ENCODE peak calls at places on chromosomes 11 and 22, in nine cellular contexts. F is pancreas; X is HepG2; J is CD8-positive, alpha-beta T cell; N is fibroblast of lung; E is esophagus squamous epithelium; P is mammary epithelial cell; Z is adrenal gland; Q is IMR-90. O is an unnamed sample.

GRCh38 chr22:44311855-44312170 is 938 bp downstream of the SHISAL1 start:
- DNase-seq in F (no peak), X (no peak), J (no peak), N (peak; percentile 15), E (no peak), P (peak; percentile 65), Z (no peak), Q (peak; percentile 73), O (peak; percentile 89)

GRCh38 chr11:28457481-28458145 is 349.4 kb downstream of the METTL15 start:
- DNase-seq in F (no peak), X (no peak), J (no peak), N (no peak), E (no peak), P (peak; percentile 3), Z (no peak), Q (no peak), O (no peak)

GRCh38 chr22:37894939-37895670 is 11.0 kb upstream of the MICALL1 start:
- DNase-seq in F (no peak), X (no peak), J (no peak), N (no peak), E (no peak), P (peak; percentile 59), Z (no peak), Q (no peak), O (peak; percentile 50)

GRCh38 chr11:113111156-113111555 is 149.9 kb downstream of the NCAM1 start:
- DNase-seq in F (no peak), X (no peak), J (no peak), N (no peak), E (no peak), P (no peak), Z (no peak), Q (no peak), O (no peak)

GRCh38 chr22:36590441-36591056 is 61.6 kb upstream of the EIF3D start:
- DNase-seq in F (no peak), X (no peak), J (no peak), N (no peak), E (no peak), P (no peak), Z (no peak), Q (no peak), O (no peak)

GRCh38 chr22:37043828-37044538 is 7.6 kb upstream of the KCTD17 start:
- DNase-seq in F (peak; percentile 90), X (peak; percentile 77), J (no peak), N (peak; percentile 33), E (no peak), P (peak; percentile 58), Z (peak; percentile 87), Q (peak; percentile 28), O (peak; percentile 71)

GRCh38 chr11:76339217-76339616 is 41.7 kb downstream of the THAP12 start:
- DNase-seq in F (no peak), X (no peak), J (no peak), N (no peak), E (no peak), P (no peak), Z (peak; percentile 74), Q (no peak), O (no peak)

GRCh38 chr11:117511483-117511934 is 183.9 kb downstream of the CEP164 start:
- DNase-seq in F (no peak), X (no peak), J (no peak), N (no peak), E (no peak), P (no peak), Z (no peak), Q (no peak), O (no peak)

GRCh38 chr11:64207247-64208085 is 945 bp downstream of the FERMT3 start:
- DNase-seq in F (peak; percentile 36), X (no peak), J (peak; percentile 87), N (peak; percentile 69), E (no peak), P (no peak), Z (peak; percentile 81), Q (peak; percentile 78), O (no peak)

GRCh38 chr22:46366801-46367706 is 31.5 kb downstream of the TRMU start:
- DNase-seq in F (peak; percentile 51), X (no peak), J (peak; percentile 38), N (no peak), E (no peak), P (no peak), Z (no peak), Q (no peak), O (no peak)

GRCh38 chr11:3026803-3027202 is 30.4 kb downstream of the CARS1 start:
- DNase-seq in F (no peak), X (no peak), J (no peak), N (no peak), E (no peak), P (no peak), Z (no peak), Q (no peak), O (no peak)

GRCh38 chr22:31578171-31578570 is 81.8 kb downstream of the SFI1 start:
- DNase-seq in F (no peak), X (no peak), J (no peak), N (no peak), E (no peak), P (no peak), Z (no peak), Q (no peak), O (no peak)

GRCh38 chr22:36546092-36546804 is 17.3 kb upstream of the EIF3D start:
- DNase-seq in F (peak; percentile 53), X (peak; percentile 48), J (peak; percentile 26), N (peak; percentile 63), E (no peak), P (no peak), Z (peak; percentile 67), Q (peak; percentile 62), O (peak; percentile 71)

GRCh38 chr11:124874571-124875255 is 9.5 kb downstream of the ROBO3 start:
- DNase-seq in F (no peak), X (no peak), J (no peak), N (no peak), E (no peak), P (no peak), Z (peak; percentile 47), Q (no peak), O (no peak)

DNA sequence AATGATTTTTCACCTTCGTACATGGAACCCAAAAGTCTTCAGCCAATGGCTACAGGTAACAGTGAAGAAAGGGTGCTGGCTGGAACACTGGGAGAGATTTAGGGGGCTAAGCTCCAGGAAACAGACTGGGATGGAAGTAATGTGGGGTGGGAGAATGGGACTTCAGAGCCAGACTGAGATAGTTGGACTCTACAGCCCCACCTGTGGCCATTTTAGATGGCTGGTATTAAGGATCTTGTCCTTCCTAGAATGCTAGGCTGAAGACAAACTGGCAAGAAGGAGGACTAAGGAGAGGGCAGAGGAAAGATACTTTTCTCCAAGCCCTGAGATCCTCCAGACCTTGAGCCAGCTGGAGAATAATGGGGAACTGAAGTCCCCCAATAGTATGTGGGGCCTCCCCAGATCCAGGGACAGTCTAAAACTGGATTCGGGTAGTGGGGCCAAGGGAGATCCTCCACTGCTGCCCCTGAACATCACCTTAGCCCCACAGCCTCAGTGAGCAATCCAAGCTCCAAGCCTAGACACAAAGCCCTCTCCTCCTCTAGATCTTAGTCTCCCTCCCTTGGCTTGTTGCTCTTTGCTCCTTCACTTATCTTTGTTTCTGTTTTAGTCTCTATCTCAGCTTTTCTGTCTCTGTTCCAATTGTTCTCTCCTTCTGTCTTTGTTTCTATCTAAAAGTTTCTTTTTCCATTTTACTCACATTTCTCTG is 16.1 kb upstream of the RRAS2 start:
- DNase-seq in F (no peak), X (no peak), J (no peak), N (no peak), E (no peak), P (no peak), Z (no peak), Q (no peak), O (no peak)
- TF ChIP-seq CTCF in F (no peak), X (peak; percentile 3), J (no peak), N (peak; percentile 8), E (no peak), P (peak; percentile 15), Z (no peak), Q (peak; percentile 6), O (peak; percentile 12)

GRCh38 chr11:43546561-43547410 is 133.8 kb upstream of the HSD17B12 start:
- DNase-seq in F (no peak), X (no peak), J (no peak), N (no peak), E (no peak), P (no peak), Z (peak; percentile 60), Q (no peak), O (no peak)
- H3K4me3 ChIP-seq in F (peak overlapping the region; percentile 27), X (peak overlapping the region; percentile 25), J (no peak overlapping the region), N (no peak overlapping the region), E (peak overlapping the region; percentile 30), P (peak overlapping the region; percentile 41), Z (peak overlapping the region; percentile 15), Q (no peak overlapping the region), O (no peak overlapping the region)

DNA sequence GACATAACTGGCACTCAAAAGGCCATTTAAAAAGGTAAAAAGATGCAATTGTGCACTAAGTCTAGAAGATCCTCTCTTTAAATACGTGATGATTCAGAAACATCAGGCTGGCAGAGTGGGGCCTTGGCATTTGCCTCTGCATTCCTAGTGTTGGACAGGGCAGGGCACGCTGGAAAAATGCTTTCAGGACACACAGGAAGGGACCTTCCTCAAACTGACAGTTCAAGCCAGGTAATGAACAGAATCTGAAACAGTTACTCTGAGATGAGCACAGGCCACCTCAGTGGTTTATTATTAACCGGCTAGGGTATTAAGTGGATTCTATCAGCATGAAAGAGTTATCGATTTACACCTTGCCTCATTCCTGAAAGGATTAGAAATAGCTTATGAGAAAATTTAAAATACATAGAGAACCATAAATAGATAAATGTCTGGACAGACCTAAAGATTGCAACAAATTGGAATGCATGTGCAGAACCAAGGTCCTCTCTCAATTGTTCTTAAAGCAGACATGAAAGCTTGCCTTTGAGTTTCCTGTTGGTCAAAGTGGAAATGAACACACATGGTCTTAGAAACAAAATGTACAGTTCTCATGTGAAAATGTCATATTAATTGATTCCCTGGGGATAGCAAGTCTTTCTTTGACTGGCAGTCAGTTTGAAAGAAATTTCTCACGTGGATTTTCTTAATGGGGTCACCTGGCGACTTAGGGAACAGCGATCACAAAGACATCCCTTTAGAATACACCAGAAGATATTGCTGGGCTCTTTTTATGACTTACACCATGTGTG is 21.5 kb upstream of the CSNK2A3 start:
- DNase-seq in F (no peak), X (no peak), J (no peak), N (no peak), E (no peak), P (no peak), Z (no peak), Q (no peak), O (no peak)
- H3K36me3 ChIP-seq in F (no peaks in the 10 kb centered on the region), X (no peaks in the 10 kb centered on the region), J (no peaks in the 10 kb centered on the region), N (no peaks in the 10 kb centered on the region), E (no peaks in the 10 kb centered on the region), P (peaks cover 10% of the 10 kb centered on the region), Z (no peaks in the 10 kb centered on the region), Q (no peaks in the 10 kb centered on the region), O (no peaks in the 10 kb centered on the region)

DNA sequence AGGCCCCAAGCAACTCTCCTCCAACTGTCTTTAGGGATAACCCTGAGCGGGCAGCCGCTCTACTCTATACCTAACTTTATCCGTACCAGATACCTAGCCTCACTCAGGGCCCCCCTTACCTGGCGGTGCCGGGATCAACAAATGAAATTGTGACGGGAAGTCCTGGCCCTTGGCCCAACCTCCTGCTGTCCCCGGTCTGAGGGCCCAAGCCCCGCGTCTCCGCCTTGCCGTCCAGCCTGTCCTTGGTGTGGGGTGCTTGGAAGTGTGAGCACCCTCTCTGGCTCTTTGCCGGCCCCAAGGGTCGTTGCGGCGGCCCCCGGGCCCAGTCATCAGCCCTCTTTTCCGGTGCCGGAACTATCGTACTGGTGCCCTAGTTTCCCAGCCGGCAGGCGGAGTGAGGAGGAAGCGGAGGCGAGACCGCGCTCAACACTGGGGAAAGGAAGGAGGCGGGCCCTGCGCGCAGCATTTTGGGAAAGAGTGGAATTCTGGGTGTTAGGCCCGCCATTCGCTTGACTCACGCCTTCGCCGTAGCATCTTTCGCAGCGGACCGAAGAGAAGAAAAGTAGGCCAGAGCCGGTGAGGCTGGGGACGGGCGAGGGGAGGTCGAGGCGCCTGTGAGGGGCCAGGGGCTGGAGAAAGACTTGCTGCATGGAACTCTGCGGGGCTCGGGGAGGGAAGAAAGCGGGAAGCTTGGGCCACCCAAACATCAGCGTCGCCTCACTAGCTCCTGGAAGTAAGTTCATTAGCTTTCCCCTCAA is at the start of gene SNRPD3:
- DNase-seq in F (peak; percentile 90), X (peak; percentile 86), J (peak; percentile 92), N (peak; percentile 93), E (peak; percentile 47), P (peak; percentile 90), Z (peak; percentile 96), Q (peak; percentile 92), O (peak; percentile 94)
- TF ChIP-seq CTCF in F (no peak), X (peak; percentile 29), J (no peak), N (no peak), E (peak; percentile 42), P (no peak), Z (peak; percentile 66), Q (no peak), O (peak; percentile 33)

O was measured in cardiac muscle cell.